ENCODE peak calls at places on chromosomes 11 and 22, in four cellular contexts. N is NB4, M is HCT116, X is MM.1S. V is an unnamed sample.
A peak's percentile ranks its signal among the peaks of the same experiment; 100 is the strongest.

GRCh38 chr11:32562839-32563599 is 20.6 kb upstream of the EIF3M start:
- DNase-seq in N (no peak), M (no peak), X (no peak), V (no peak)

GRCh38 chr11:128548655-128549255 is 38.6 kb downstream of the ETS1 start:
- DNase-seq in N (peak; percentile 80), M (no peak), X (no peak), V (peak; percentile 52)

GRCh38 chr22:41237707-41238569 is 2.8 kb downstream of the CHADL start:
- DNase-seq in N (peak; percentile 64), M (no peak), X (peak; percentile 87), V (peak; percentile 91)

GRCh38 chr22:44129614-44129976 is 51.1 kb upstream of the PARVG start:
- DNase-seq in N (no peak), M (no peak), X (no peak), V (no peak)

GRCh38 chr11:71218789-71219499 is 33.4 kb downstream of the SHANK2 start:
- DNase-seq in N (no peak), M (no peak), X (no peak), V (no peak)

GRCh38 chr11:6357222-6357621 is 33.1 kb upstream of the SMPD1 start:
- DNase-seq in N (peak; percentile 46), M (peak; percentile 22), X (no peak), V (no peak)

GRCh38 chr11:70423523-70424505 is 25.5 kb downstream of the CTTN start:
- DNase-seq in N (peak; percentile 100), M (no peak), X (no peak), V (peak; percentile 81)

GRCh38 chr22:32058656-32059280 is 15.7 kb downstream of the SLC5A1 start:
- DNase-seq in N (no peak), M (no peak), X (no peak), V (no peak)

GRCh38 chr11:123924027-123924426 is 15.4 kb upstream of the OR4D5 start:
- DNase-seq in N (no peak), M (no peak), X (peak; percentile 61), V (no peak)

GRCh38 chr11:12100429-12100828 is 10.0 kb upstream of the MICAL2 start:
- DNase-seq in N (no peak), M (no peak), X (no peak), V (no peak)

DNA sequence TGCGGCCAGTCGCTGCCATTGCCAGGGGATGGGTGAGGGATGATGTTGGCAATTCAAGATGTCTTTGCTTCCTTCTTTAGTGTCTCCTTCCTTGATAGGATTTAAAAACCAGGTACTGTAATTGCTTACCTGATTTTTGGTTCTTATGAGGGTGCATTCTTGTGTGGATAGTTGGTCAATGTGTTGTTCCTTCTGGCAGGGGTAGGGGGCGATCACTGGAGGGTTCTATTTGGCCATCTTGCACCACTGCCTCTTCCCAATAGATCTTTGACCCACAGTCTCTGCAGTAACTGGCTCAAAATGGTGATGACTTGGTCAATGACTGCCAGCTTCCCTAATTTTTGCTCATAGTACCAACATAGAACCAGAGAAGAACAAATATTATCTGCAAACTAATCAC is 680.1 kb downstream of the DLG2 start:
- DNase-seq in N (no peak), M (no peak), X (no peak), V (no peak)
- TF ChIP-seq CTCF in N (no peak), M (no peak), X (no peak), V (no peak)

DNA sequence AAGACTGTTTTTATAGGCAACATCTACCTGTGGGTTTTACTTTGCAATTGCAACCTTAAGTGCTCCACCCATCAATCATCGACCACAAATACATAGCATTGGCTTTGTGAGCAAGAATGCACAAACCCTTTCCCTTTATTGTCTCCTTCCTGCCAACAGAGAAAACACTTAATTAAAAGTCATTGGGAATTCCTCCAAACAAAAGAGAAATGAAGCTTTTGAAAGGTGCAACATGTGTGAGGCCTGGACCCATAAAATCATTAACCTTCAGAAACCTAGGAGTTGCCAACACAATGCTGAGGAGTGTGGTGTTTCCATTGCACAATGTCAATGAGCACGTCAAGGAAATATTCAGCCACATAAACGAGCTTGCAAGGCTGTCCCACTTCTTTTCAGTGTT is 223.2 kb downstream of the BLID start:
- DNase-seq in N (no peak), M (no peak), X (no peak), V (no peak)
- TF ChIP-seq CTCF in N (no peak), M (no peak), X (no peak), V (no peak)

GRCh38 chr11:65811764-65812475 is 21.8 kb upstream of the SNX32 start:
- DNase-seq in N (no peak), M (no peak), X (no peak), V (no peak)

GRCh38 chr11:65809496-65809895 is 22.6 kb downstream of the OVOL1 start:
- DNase-seq in N (no peak), M (no peak), X (no peak), V (no peak)

GRCh38 chr11:65806972-65807371 is 20.1 kb downstream of the OVOL1 start:
- DNase-seq in N (no peak), M (no peak), X (no peak), V (no peak)

GRCh38 chr11:65808744-65809341 is 22.0 kb downstream of the OVOL1 start:
- DNase-seq in N (no peak), M (no peak), X (no peak), V (no peak)

GRCh38 chr11:65810046-65810868 is 23.4 kb downstream of the OVOL1 start:
- DNase-seq in N (peak; percentile 45), M (no peak), X (peak; percentile 37), V (no peak)
- TF ChIP-seq CTCF in N (peak; percentile 9), M (no peak), X (peak; percentile 23), V (no peak)

DNA sequence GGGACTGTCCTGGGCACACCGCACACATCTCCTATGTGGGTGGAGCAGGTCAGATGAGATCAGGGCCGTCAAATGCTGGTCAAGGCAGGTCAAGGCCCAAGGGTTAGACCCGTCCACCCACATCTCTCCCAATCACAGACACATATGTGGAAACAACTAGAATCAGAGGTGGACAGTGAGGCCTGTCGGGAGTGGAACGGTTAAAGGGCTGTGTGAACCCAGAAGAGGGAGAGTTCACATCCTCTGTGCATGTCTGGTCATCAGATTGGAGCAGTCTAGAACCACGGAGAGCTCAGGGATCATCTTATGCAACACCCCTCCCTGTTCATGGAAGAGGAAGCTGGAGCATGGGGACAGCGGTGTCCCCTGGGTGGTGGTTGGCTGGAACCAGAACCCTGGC is 5.9 kb downstream of the ARL2 start:
- DNase-seq in N (no peak), M (no peak), X (no peak), V (no peak)
- TF ChIP-seq CTCF in N (no peak), M (no peak), X (no peak), V (no peak)

GRCh38 chr11:43278302-43278956 is 33.4 kb upstream of the API5 start:
- DNase-seq in N (peak; percentile 23), M (peak; percentile 33), X (peak; percentile 10), V (no peak)
- TF ChIP-seq CTCF in N (peak; percentile 14), M (no peak), X (peak; percentile 30), V (peak; percentile 23)

GRCh38 chr22:20551805-20552449 is 44.5 kb downstream of the MED15 start:
- DNase-seq in N (no peak), M (no peak), X (no peak), V (no peak)
- TF ChIP-seq CTCF in N (no peak), M (no peak), X (no peak), V (no peak)

GRCh38 chr22:47012589-47013365 is 250.3 kb downstream of the TBC1D22A start:
- DNase-seq in N (no peak), M (no peak), X (no peak), V (no peak)
- TF ChIP-seq CTCF in N (no peak), M (no peak), X (no peak), V (no peak)

DNA sequence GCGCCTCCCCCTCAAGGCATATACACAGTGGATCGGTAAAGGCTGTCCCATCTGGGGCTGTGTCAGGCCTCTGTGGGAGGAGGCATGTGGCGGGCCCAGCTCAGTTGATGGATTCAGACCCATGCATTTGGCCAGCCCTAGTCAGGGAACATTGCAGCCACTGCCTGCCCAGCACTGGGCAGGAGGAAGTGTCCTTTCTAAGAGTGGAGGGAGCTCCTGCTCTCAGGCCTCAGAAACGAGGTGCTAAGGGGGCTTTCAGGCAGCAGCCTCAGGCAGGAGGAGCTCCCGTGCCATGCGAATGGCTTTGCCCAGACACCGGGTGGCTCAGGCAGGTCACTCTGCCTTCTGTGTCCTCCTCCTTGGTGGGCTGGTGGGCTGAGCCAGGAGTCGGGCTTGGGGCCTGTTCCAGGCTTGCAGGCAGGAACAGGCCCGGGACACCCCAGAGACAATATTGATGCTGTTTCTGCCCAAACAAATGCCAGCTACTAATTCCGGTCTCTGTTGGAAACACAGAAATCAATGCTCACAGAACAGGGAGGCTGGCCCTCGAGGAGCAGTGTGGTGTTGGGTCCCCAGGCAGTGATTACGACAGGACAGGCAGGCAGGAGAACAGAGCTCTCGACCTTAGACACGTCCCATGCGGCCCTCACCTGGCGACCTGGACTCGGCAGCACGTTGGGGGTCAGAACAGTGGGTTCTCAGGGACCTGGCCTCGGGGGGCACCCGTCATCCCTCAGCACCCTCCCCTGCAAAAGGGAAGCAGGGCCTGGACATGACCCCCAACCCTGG is 42.3 kb upstream of the CCDC188 start:
- DNase-seq in N (no peak), M (no peak), X (no peak), V (no peak)
- TF ChIP-seq CTCF in N (no peak), M (no peak), X (no peak), V (no peak)

V was measured in GM10248.